ENCODE peak calls at places on chromosome 7, in ten cellular contexts. S, F, D, L, V, Z, U, N, X and O are unnamed samples.

GRCh38 chr7:106023369-106024322 is 60.6 kb downstream of the CDHR3 start:
- DNase-seq in S (no peak), F (no peak), D (no peak), L (no peak), V (no peak), Z (no peak), U (no peak), N (no peak), X (no peak), O (no peak)

GRCh38 chr7:148987010-148987750 is 41.1 kb downstream of the PDIA4 start:
- DNase-seq in S (peak; percentile 96), F (peak; percentile 69), D (peak; percentile 77), L (peak; percentile 87), V (peak; percentile 97), Z (peak; percentile 93), U (peak; percentile 93), N (peak; percentile 52), X (peak; percentile 94), O (peak; percentile 59)

GRCh38 chr7:47407821-47408674 is 173.9 kb downstream of the TNS3 start:
- DNase-seq in S (no peak), F (no peak), D (no peak), L (peak; percentile 47), V (no peak), Z (no peak), U (no peak), N (no peak), X (peak; percentile 62), O (no peak)

GRCh38 chr7:150875791-150876190 is 23.5 kb downstream of the AOC1 start:
- DNase-seq in S (peak; percentile 12), F (no peak), D (no peak), L (no peak), V (no peak), Z (no peak), U (no peak), N (no peak), X (no peak), O (no peak)

GRCh38 chr7:74057216-74057925 is 26.2 kb upstream of the LIMK1 start:
- DNase-seq in S (no peak), F (no peak), D (no peak), L (no peak), V (no peak), Z (no peak), U (no peak), N (no peak), X (no peak), O (peak; percentile 77)

GRCh38 chr7:75758491-75758890 is 13.5 kb downstream of the CCL26 start:
- DNase-seq in S (no peak), F (no peak), D (no peak), L (no peak), V (no peak), Z (no peak), U (no peak), N (no peak), X (no peak), O (no peak)

GRCh38 chr7:140230517-140230861 is 53.7 kb upstream of the KDM7A start:
- DNase-seq in S (no peak), F (no peak), D (peak; percentile 26), L (peak; percentile 75), V (no peak), Z (no peak), U (peak; percentile 37), N (no peak), X (no peak), O (no peak)

GRCh38 chr7:83142365-83142764 is 20.3 kb downstream of the PCLO start:
- DNase-seq in S (no peak), F (no peak), D (no peak), L (no peak), V (no peak), Z (no peak), U (no peak), N (no peak), X (no peak), O (no peak)

GRCh38 chr7:81652225-81652624 is 117.6 kb downstream of the HGF start:
- DNase-seq in S (no peak), F (no peak), D (no peak), L (no peak), V (no peak), Z (no peak), U (no peak), N (no peak), X (no peak), O (no peak)

GRCh38 chr7:111107576-111107975 is 16.6 kb downstream of the LRRN3 start:
- DNase-seq in S (no peak), F (no peak), D (no peak), L (no peak), V (no peak), Z (peak; percentile 71), U (no peak), N (no peak), X (no peak), O (no peak)

GRCh38 chr7:71131753-71132520 is at the start of gene GALNT17:
- DNase-seq in S (no peak), F (no peak), D (no peak), L (no peak), V (peak; percentile 68), Z (no peak), U (peak; percentile 19), N (no peak), X (no peak), O (no peak)
- TF ChIP-seq CTCF in S (no peak), F (no peak), D (no peak), L (no peak), V (no peak), Z (no peak), U (no peak), N (no peak), X (no peak), O (peak; percentile 31)

GRCh38 chr7:33128990-33129805 is at the start of gene BBS9:
- DNase-seq in S (peak; percentile 97), F (peak; percentile 86), D (peak; percentile 89), L (peak; percentile 95), V (peak; percentile 97), Z (peak; percentile 95), U (peak; percentile 97), N (peak; percentile 70), X (peak; percentile 96), O (peak; percentile 96)
- TF ChIP-seq CTCF in S (no peak), F (no peak), D (no peak), L (no peak), V (no peak), Z (no peak), U (no peak), N (no peak), X (no peak), O (peak; percentile 44)

GRCh38 chr7:114334992-114335391 is 79.6 kb upstream of the FOXP2 start:
- DNase-seq in S (no peak), F (no peak), D (no peak), L (no peak), V (no peak), Z (no peak), U (no peak), N (no peak), X (no peak), O (no peak)
- TF ChIP-seq CTCF in S (no peak), F (no peak), D (no peak), L (no peak), V (no peak), Z (no peak), U (peak; percentile 11), N (no peak), X (no peak), O (peak; percentile 51)

GRCh38 chr7:77989981-77990566 is 191.5 kb downstream of the PHTF2 start:
- DNase-seq in S (no peak), F (no peak), D (no peak), L (peak; percentile 80), V (peak; percentile 74), Z (peak; percentile 16), U (peak; percentile 62), N (no peak), X (no peak), O (no peak)
- TF ChIP-seq CTCF in S (no peak), F (no peak), D (no peak), L (no peak), V (peak; percentile 80), Z (no peak), U (peak; percentile 24), N (no peak), X (no peak), O (peak; percentile 30)

GRCh38 chr7:5477723-5478531 is 54.3 kb upstream of the TNRC18 start:
- DNase-seq in S (no peak), F (no peak), D (no peak), L (no peak), V (peak; percentile 82), Z (no peak), U (peak; percentile 46), N (no peak), X (no peak), O (no peak)
- TF ChIP-seq CTCF in S (no peak), F (peak; percentile 25), D (no peak), L (peak; percentile 25), V (peak; percentile 46), Z (peak; percentile 29), U (peak; percentile 16), N (peak; percentile 19), X (peak; percentile 30), O (peak; percentile 49)

GRCh38 chr7:17158261-17158660 is 140.2 kb upstream of the AHR start:
- DNase-seq in S (no peak), F (no peak), D (no peak), L (no peak), V (peak; percentile 12), Z (no peak), U (no peak), N (no peak), X (no peak), O (no peak)
- TF ChIP-seq CTCF in S (no peak), F (no peak), D (no peak), L (no peak), V (no peak), Z (no peak), U (no peak), N (no peak), X (no peak), O (no peak)

DNA sequence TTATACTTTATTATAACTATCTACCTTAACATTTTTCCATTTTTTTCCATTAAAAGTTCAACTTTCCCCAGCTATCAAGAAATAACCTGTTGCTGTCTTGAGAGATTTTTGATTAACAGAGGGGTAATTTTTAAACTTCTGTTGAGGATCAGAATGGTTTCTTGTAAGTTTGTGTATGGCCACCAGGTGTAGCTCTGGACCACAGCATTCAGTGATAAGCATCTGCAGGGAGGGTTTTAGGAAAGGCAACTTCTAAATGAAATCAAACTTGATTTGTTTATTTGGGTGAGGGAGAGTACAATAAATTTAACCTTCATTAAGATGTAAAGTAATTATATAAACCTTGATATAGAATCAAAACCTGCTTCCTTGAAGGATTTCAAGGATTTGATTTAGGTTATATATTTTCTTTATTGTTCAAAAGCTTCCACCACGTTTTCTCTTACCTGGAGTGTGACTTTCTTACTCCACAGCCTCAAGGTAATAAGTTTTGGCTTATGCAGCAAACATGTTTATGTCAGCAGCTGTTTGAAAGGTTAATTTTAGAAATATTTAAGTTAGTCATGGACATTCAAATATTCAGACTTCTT is 153.3 kb downstream of the STK31 start:
- DNase-seq in S (no peak), F (peak; percentile 7), D (no peak), L (no peak), V (peak; percentile 72), Z (peak; percentile 67), U (peak; percentile 56), N (peak; percentile 4), X (no peak), O (no peak)
- TF ChIP-seq CTCF in S (no peak), F (peak; percentile 57), D (peak; percentile 24), L (peak; percentile 40), V (peak; percentile 94), Z (peak; percentile 73), U (peak; percentile 77), N (peak; percentile 62), X (peak; percentile 40), O (peak; percentile 83)